ENCODE peak calls at places on chromosomes 4 and X, in six cellular contexts. Z is body of pancreas; A is activated CD4-positive, alpha-beta T cell treated with anti-CD3 and anti-CD28 coated beads, Interleukin-2, amount 50 U/mL, for 4 hours; T is HEK293T; F is omental fat pad; J is activated T-helper 1 cell treated with anti-CD3 and anti-CD28 coated beads, Interleukin-2, amount 50 U/mL, for 16 hours. H is an unnamed sample.

GRCh38 chr4:145723336-145723735 is 43.4 kb downstream of the C4orf51 start:
- DNase-seq in Z (no peak), J (no peak), F (no peak), T (no peak), A (no peak), H (no peak)

GRCh38 chr4:5979981-5980380 is 38.2 kb downstream of the C4orf50 start:
- DNase-seq in F (no peak), T (peak; percentile 50), Z (no peak), A (no peak), J (no peak), H (no peak)

GRCh38 chr4:76909711-76910110 is 11.8 kb upstream of the SOWAHB start:
- DNase-seq in F (no peak), T (no peak), Z (no peak), J (no peak), A (no peak), H (no peak)

GRCh38 chr4:38489924-38490639 is 173.9 kb upstream of the KLF3 start:
- DNase-seq in Z (no peak), T (no peak), J (no peak), A (no peak), F (no peak), H (peak; percentile 64)

GRCh38 chr4:127783026-127783769 is 1.1 kb downstream of the HSPA4L start:
- DNase-seq in A (no peak), J (no peak), Z (peak; percentile 73), T (peak; percentile 59), F (peak; percentile 43), H (peak; percentile 81)

GRCh38 chrX:112164420-112164819 is 81.8 kb upstream of the TRPC5 start:
- DNase-seq in Z (no peak), T (no peak), J (no peak), A (no peak), F (no peak), H (no peak)

GRCh38 chrX:127459784-127460183 is 592.4 kb downstream of the ACTRT1 start:
- DNase-seq in A (no peak), F (no peak), J (no peak), Z (no peak), T (peak; percentile 6), H (no peak)

GRCh38 chr4:152243890-152244595 is 291.8 kb downstream of the FBXW7 start:
- DNase-seq in F (no peak), T (no peak), J (no peak), Z (no peak), A (no peak), H (peak; percentile 2)

GRCh38 chr4:53012738-53013137 is 150.6 kb downstream of the RASL11B start:
- DNase-seq in Z (no peak), T (no peak), F (no peak), A (no peak), J (no peak), H (no peak)

GRCh38 chr4:174461438-174462106 is 60.7 kb downstream of the HPGD start:
- DNase-seq in A (no peak), F (no peak), Z (no peak), J (no peak), T (no peak), H (peak; percentile 87)

GRCh38 chr4:81255524-81255923 is 40.5 kb upstream of the PRKG2 start:
- DNase-seq in T (no peak), A (no peak), Z (no peak), J (no peak), F (no peak), H (no peak)

GRCh38 chr4:67546971-67547370 is 1.7 kb upstream of the CENPC start:
- DNase-seq in Z (no peak), F (no peak), A (no peak), J (no peak), T (no peak), H (no peak)

GRCh38 chr4:114400531-114400930 is 198.1 kb upstream of the UGT8 start:
- DNase-seq in J (no peak), F (no peak), T (no peak), Z (no peak), A (no peak), H (peak; percentile 69)

GRCh38 chrX:134949271-134949670 is 41.5 kb upstream of the SMIM10 start:
- DNase-seq in A (no peak), T (no peak), J (no peak), Z (no peak), F (no peak), H (no peak)

GRCh38 chr4:136687596-136687995 is 844.7 kb downstream of the PCDH18 start:
- DNase-seq in A (no peak), F (no peak), J (no peak), Z (no peak), T (no peak), H (no peak)

GRCh38 chrX:18895157-18895952 is 88.6 kb downstream of the PHKA2 start:
- DNase-seq in T (no peak), J (no peak), F (no peak), Z (no peak), A (no peak), H (no peak)

H was measured in small intestine.